ENCODE peak calls at places on chromosome 19, in eight cellular contexts. One of them, this sample, is unnamed. For H3K4me1, the result is how much of the 10 kb centered on the place peaks cover.

GRCh38 chr19:38564981-38565685 is 52.6 kb downstream of the MAP4K1 start:
- DNase-seq in hepatocyte: peak
- DNase-seq in right lobe of liver: no peak
- DNase-seq in CD8-positive, alpha-beta memory T cell: no peak
- DNase-seq in ovary: no peak
- DNase-seq in body of pancreas: no peak
- DNase-seq in aorta: peak
- DNase-seq in vagina: no peak
- DNase-seq in this sample: no peak

GRCh38 chr19:13788991-13789390 is 6.3 kb upstream of the ZSWIM4 start:
- DNase-seq in hepatocyte: no peak
- DNase-seq in right lobe of liver: no peak
- DNase-seq in CD8-positive, alpha-beta memory T cell: peak
- DNase-seq in ovary: no peak
- DNase-seq in body of pancreas: no peak
- DNase-seq in aorta: no peak
- DNase-seq in vagina: no peak
- DNase-seq in this sample: no peak

GRCh38 chr19:31586282-31586681 is 237.0 kb upstream of the TSHZ3 start:
- DNase-seq in hepatocyte: no peak
- DNase-seq in right lobe of liver: no peak
- DNase-seq in CD8-positive, alpha-beta memory T cell: no peak
- DNase-seq in ovary: no peak
- DNase-seq in body of pancreas: no peak
- DNase-seq in aorta: no peak
- DNase-seq in vagina: no peak
- DNase-seq in this sample: no peak

GRCh38 chr19:10848208-10848843 is at the start of gene C19orf38:
- DNase-seq in hepatocyte: no peak
- DNase-seq in right lobe of liver: no peak
- DNase-seq in CD8-positive, alpha-beta memory T cell: no peak
- DNase-seq in ovary: peak
- DNase-seq in body of pancreas: no peak
- DNase-seq in aorta: no peak
- DNase-seq in vagina: no peak
- DNase-seq in this sample: no peak

GRCh38 chr19:33470040-33470330 is 51.6 kb downstream of the PEPD start:
- DNase-seq in hepatocyte: no peak
- DNase-seq in right lobe of liver: peak
- DNase-seq in CD8-positive, alpha-beta memory T cell: no peak
- DNase-seq in ovary: no peak
- DNase-seq in body of pancreas: no peak
- DNase-seq in aorta: no peak
- DNase-seq in vagina: no peak
- DNase-seq in this sample: no peak

GRCh38 chr19:49771674-49772139 is 4.9 kb downstream of the AP2A1 start:
- DNase-seq in hepatocyte: no peak
- DNase-seq in right lobe of liver: peak
- DNase-seq in CD8-positive, alpha-beta memory T cell: no peak
- DNase-seq in ovary: no peak
- DNase-seq in body of pancreas: no peak
- DNase-seq in aorta: no peak
- DNase-seq in vagina: no peak
- DNase-seq in this sample: no peak

GRCh38 chr19:29819300-29819699 is 7.5 kb downstream of the CCNE1 start:
- DNase-seq in hepatocyte: no peak
- DNase-seq in right lobe of liver: no peak
- DNase-seq in CD8-positive, alpha-beta memory T cell: no peak
- DNase-seq in ovary: no peak
- DNase-seq in body of pancreas: no peak
- DNase-seq in aorta: peak
- DNase-seq in vagina: no peak
- DNase-seq in this sample: peak

GRCh38 chr19:38073806-38074685 is 150.0 kb downstream of the DPF1 start:
- DNase-seq in hepatocyte: peak
- DNase-seq in right lobe of liver: no peak
- DNase-seq in CD8-positive, alpha-beta memory T cell: no peak
- DNase-seq in ovary: no peak
- DNase-seq in body of pancreas: no peak
- DNase-seq in aorta: no peak
- DNase-seq in vagina: no peak
- DNase-seq in this sample: no peak

GRCh38 chr19:46211201-46211881 is 18.2 kb upstream of the IGFL1 start:
- DNase-seq in hepatocyte: peak
- DNase-seq in right lobe of liver: no peak
- DNase-seq in CD8-positive, alpha-beta memory T cell: no peak
- DNase-seq in ovary: no peak
- DNase-seq in body of pancreas: peak
- DNase-seq in aorta: peak
- DNase-seq in vagina: no peak
- DNase-seq in this sample: peak

GRCh38 chr19:16367269-16367683 is 42.6 kb downstream of the KLF2 start:
- DNase-seq in hepatocyte: no peak
- DNase-seq in right lobe of liver: no peak
- DNase-seq in CD8-positive, alpha-beta memory T cell: peak
- DNase-seq in ovary: peak
- DNase-seq in body of pancreas: no peak
- DNase-seq in aorta: peak
- DNase-seq in vagina: no peak
- DNase-seq in this sample: peak

GRCh38 chr19:47540748-47541147 is 25.9 kb upstream of the NAPA start:
- DNase-seq in hepatocyte: no peak
- DNase-seq in right lobe of liver: no peak
- DNase-seq in CD8-positive, alpha-beta memory T cell: no peak
- DNase-seq in ovary: no peak
- DNase-seq in body of pancreas: no peak
- DNase-seq in aorta: no peak
- DNase-seq in vagina: no peak
- DNase-seq in this sample: no peak

GRCh38 chr19:33193864-33194362 is at the start of gene LRP3:
- DNase-seq in hepatocyte: peak
- DNase-seq in right lobe of liver: peak
- DNase-seq in CD8-positive, alpha-beta memory T cell: no peak
- DNase-seq in ovary: peak
- DNase-seq in body of pancreas: peak
- DNase-seq in aorta: peak
- DNase-seq in vagina: no peak
- DNase-seq in this sample: peak

GRCh38 chr19:31312004-31312403 is 37.2 kb downstream of the TSHZ3 start:
- DNase-seq in hepatocyte: peak
- DNase-seq in right lobe of liver: no peak
- DNase-seq in CD8-positive, alpha-beta memory T cell: no peak
- DNase-seq in ovary: no peak
- DNase-seq in body of pancreas: no peak
- DNase-seq in aorta: no peak
- DNase-seq in vagina: no peak
- DNase-seq in this sample: no peak

GRCh38 chr19:45016388-45017314 is 15.4 kb downstream of the RELB start:
- DNase-seq in hepatocyte: peak
- DNase-seq in right lobe of liver: peak
- DNase-seq in CD8-positive, alpha-beta memory T cell: peak
- DNase-seq in ovary: peak
- DNase-seq in body of pancreas: peak
- DNase-seq in aorta: peak
- DNase-seq in vagina: no peak
- DNase-seq in this sample: no peak

GRCh38 chr19:19997656-19998268 is 41.5 kb downstream of the ZNF682 start:
- DNase-seq in hepatocyte: no peak
- DNase-seq in right lobe of liver: no peak
- DNase-seq in CD8-positive, alpha-beta memory T cell: peak
- DNase-seq in ovary: no peak
- DNase-seq in body of pancreas: peak
- DNase-seq in aorta: no peak
- DNase-seq in vagina: no peak
- DNase-seq in this sample: no peak

GRCh38 chr19:21587117-21587461 is 81.7 kb downstream of the ZNF429 start:
- DNase-seq in hepatocyte: no peak
- DNase-seq in right lobe of liver: no peak
- DNase-seq in CD8-positive, alpha-beta memory T cell: no peak
- DNase-seq in ovary: peak
- DNase-seq in body of pancreas: peak
- DNase-seq in aorta: no peak
- DNase-seq in vagina: no peak
- DNase-seq in this sample: no peak
- H3K4me3 ChIP-seq in hepatocyte: peak
- H3K4me3 ChIP-seq in right lobe of liver: peak
- H3K4me3 ChIP-seq in CD8-positive, alpha-beta memory T cell: no peak
- H3K4me3 ChIP-seq in ovary: peak
- H3K4me3 ChIP-seq in body of pancreas: peak
- H3K4me3 ChIP-seq in aorta: peak
- H3K4me3 ChIP-seq in vagina: peak
- H3K4me3 ChIP-seq in this sample: peak

GRCh38 chr19:18427080-18427751 is 8.0 kb downstream of the SSBP4 start:
- DNase-seq in hepatocyte: no peak
- DNase-seq in right lobe of liver: no peak
- DNase-seq in CD8-positive, alpha-beta memory T cell: no peak
- DNase-seq in ovary: no peak
- DNase-seq in body of pancreas: no peak
- DNase-seq in aorta: no peak
- DNase-seq in vagina: no peak
- DNase-seq in this sample: no peak
- H3K4me1 ChIP-seq in hepatocyte: under half
- H3K4me1 ChIP-seq in right lobe of liver: under half
- H3K4me1 ChIP-seq in CD8-positive, alpha-beta memory T cell: half or more
- H3K4me1 ChIP-seq in ovary: under half
- H3K4me1 ChIP-seq in body of pancreas: under half
- H3K4me1 ChIP-seq in aorta: under half
- H3K4me1 ChIP-seq in vagina: half or more
- H3K4me1 ChIP-seq in this sample: under half

GRCh38 chr19:5940260-5941208 is 26.5 kb downstream of the CAPS start:
- DNase-seq in hepatocyte: no peak
- DNase-seq in right lobe of liver: no peak
- DNase-seq in CD8-positive, alpha-beta memory T cell: no peak
- DNase-seq in ovary: no peak
- DNase-seq in body of pancreas: no peak
- DNase-seq in aorta: no peak
- DNase-seq in vagina: no peak
- DNase-seq in this sample: no peak

GRCh38 chr19:5941673-5942072 is 27.6 kb downstream of the CAPS start:
- DNase-seq in hepatocyte: no peak
- DNase-seq in right lobe of liver: no peak
- DNase-seq in CD8-positive, alpha-beta memory T cell: no peak
- DNase-seq in ovary: no peak
- DNase-seq in body of pancreas: no peak
- DNase-seq in aorta: no peak
- DNase-seq in vagina: no peak
- DNase-seq in this sample: no peak

GRCh38 chr19:5943623-5944022 is 29.6 kb downstream of the CAPS start:
- DNase-seq in hepatocyte: peak
- DNase-seq in right lobe of liver: no peak
- DNase-seq in CD8-positive, alpha-beta memory T cell: no peak
- DNase-seq in ovary: no peak
- DNase-seq in body of pancreas: no peak
- DNase-seq in aorta: no peak
- DNase-seq in vagina: no peak
- DNase-seq in this sample: no peak

GRCh38 chr19:5947435-5947834 is 30.5 kb downstream of the RANBP3 start:
- DNase-seq in hepatocyte: peak
- DNase-seq in right lobe of liver: no peak
- DNase-seq in CD8-positive, alpha-beta memory T cell: no peak
- DNase-seq in ovary: peak
- DNase-seq in body of pancreas: no peak
- DNase-seq in aorta: no peak
- DNase-seq in vagina: peak
- DNase-seq in this sample: peak

GRCh38 chr19:5942991-5943390 is 28.9 kb downstream of the CAPS start:
- DNase-seq in hepatocyte: no peak
- DNase-seq in right lobe of liver: no peak
- DNase-seq in CD8-positive, alpha-beta memory T cell: no peak
- DNase-seq in ovary: no peak
- DNase-seq in body of pancreas: no peak
- DNase-seq in aorta: no peak
- DNase-seq in vagina: no peak
- DNase-seq in this sample: no peak
- H3K27ac ChIP-seq in hepatocyte: peak
- H3K27ac ChIP-seq in right lobe of liver: no peak
- H3K27ac ChIP-seq in CD8-positive, alpha-beta memory T cell: no peak
- H3K27ac ChIP-seq in ovary: no peak
- H3K27ac ChIP-seq in body of pancreas: no peak
- H3K27ac ChIP-seq in aorta: no peak
- H3K27ac ChIP-seq in vagina: peak
- H3K27ac ChIP-seq in this sample: no peak

GRCh38 chr19:918152-918437 is 962 bp downstream of the KISS1R start:
- DNase-seq in hepatocyte: no peak
- DNase-seq in right lobe of liver: no peak
- DNase-seq in CD8-positive, alpha-beta memory T cell: no peak
- DNase-seq in ovary: no peak
- DNase-seq in body of pancreas: no peak
- DNase-seq in aorta: no peak
- DNase-seq in vagina: no peak
- DNase-seq in this sample: no peak

GRCh38 chr19:918481-919156 is 1.5 kb downstream of the KISS1R start:
- DNase-seq in hepatocyte: no peak
- DNase-seq in right lobe of liver: no peak
- DNase-seq in CD8-positive, alpha-beta memory T cell: no peak
- DNase-seq in ovary: no peak
- DNase-seq in body of pancreas: no peak
- DNase-seq in aorta: peak
- DNase-seq in vagina: no peak
- DNase-seq in this sample: no peak

GRCh38 chr19:917323-918151 is at the start of gene KISS1R:
- DNase-seq in hepatocyte: peak
- DNase-seq in right lobe of liver: no peak
- DNase-seq in CD8-positive, alpha-beta memory T cell: no peak
- DNase-seq in ovary: no peak
- DNase-seq in body of pancreas: no peak
- DNase-seq in aorta: peak
- DNase-seq in vagina: no peak
- DNase-seq in this sample: no peak

GRCh38 chr19:919157-920050 is 2.3 kb downstream of the KISS1R start:
- DNase-seq in hepatocyte: peak
- DNase-seq in right lobe of liver: no peak
- DNase-seq in CD8-positive, alpha-beta memory T cell: no peak
- DNase-seq in ovary: no peak
- DNase-seq in body of pancreas: no peak
- DNase-seq in aorta: peak
- DNase-seq in vagina: no peak
- DNase-seq in this sample: no peak

DNA sequence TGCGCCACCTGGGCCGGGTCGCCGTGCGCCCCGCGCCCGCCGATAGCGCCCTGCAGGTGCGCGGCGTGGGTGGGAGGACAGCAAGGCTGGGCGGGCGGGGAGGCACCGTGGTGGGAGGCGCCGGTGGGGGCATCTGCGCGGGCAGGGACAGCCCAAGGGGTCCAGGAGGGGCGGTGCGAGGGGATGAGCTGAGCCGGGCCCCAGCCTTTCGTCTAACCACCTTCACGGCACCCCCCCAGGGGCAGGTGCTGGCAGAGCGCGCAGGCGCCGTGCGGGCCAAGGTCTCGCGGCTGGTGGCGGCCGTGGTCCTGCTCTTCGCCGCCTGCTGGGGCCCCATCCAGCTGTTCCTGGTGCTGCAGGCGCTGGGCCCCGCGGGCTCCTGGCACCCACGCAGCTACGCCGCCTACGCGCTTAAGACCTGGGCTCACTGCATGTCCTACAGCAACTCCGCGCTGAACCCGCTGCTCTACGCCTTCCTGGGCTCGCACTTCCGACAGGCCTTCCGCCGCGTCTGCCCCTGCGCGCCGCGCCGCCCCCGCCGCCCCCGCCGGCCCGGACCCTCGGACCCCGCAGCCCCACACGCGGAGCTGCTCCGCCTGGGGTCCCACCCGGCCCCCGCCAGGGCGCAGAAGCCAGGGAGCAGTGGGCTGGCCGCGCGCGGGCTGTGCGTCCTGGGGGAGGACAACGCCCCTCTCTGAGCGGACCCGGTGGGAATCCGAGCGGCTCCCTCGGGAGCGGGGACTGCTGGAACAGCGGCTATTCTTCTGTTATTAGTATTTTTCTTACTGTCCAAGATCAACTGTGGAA is 3.1 kb downstream of the KISS1R start:
- DNase-seq in hepatocyte: peak
- DNase-seq in right lobe of liver: no peak
- DNase-seq in CD8-positive, alpha-beta memory T cell: peak
- DNase-seq in ovary: peak
- DNase-seq in body of pancreas: no peak
- DNase-seq in aorta: peak
- DNase-seq in vagina: no peak
- DNase-seq in this sample: no peak
- H3K4me3 ChIP-seq in hepatocyte: peak
- H3K4me3 ChIP-seq in right lobe of liver: no peak
- H3K4me3 ChIP-seq in CD8-positive, alpha-beta memory T cell: peak
- H3K4me3 ChIP-seq in ovary: no peak
- H3K4me3 ChIP-seq in body of pancreas: no peak
- H3K4me3 ChIP-seq in aorta: no peak
- H3K4me3 ChIP-seq in vagina: peak
- H3K4me3 ChIP-seq in this sample: no peak

This sample was measured in kidney.